ENCODE peak calls at places on chromosomes 5 and 9, in ten cellular contexts. One of them, this sample, is unnamed.
A peak's percentile ranks its signal among the peaks of the same experiment; 100 is the strongest.

GRCh38 chr9:21017092-21017491 is 14.3 kb downstream of the HACD4 start:
- DNase-seq in tibial artery: no peak
- DNase-seq in SW480: no peak
- DNase-seq in upper lobe of left lung: no peak
- DNase-seq in fibroblast of pulmonary artery: peak; percentile 63
- DNase-seq in GM23338: no peak
- DNase-seq in EH: peak; percentile 61
- DNase-seq in spleen: no peak
- DNase-seq in AG10803: peak; percentile 25
- DNase-seq in retinal pigment epithelial cell: peak; percentile 86
- DNase-seq in this sample: no peak

GRCh38 chr9:105656131-105656921 is 5.9 kb upstream of the TAL2 start:
- DNase-seq in tibial artery: no peak
- DNase-seq in SW480: peak; percentile 35
- DNase-seq in upper lobe of left lung: peak; percentile 88
- DNase-seq in fibroblast of pulmonary artery: no peak
- DNase-seq in GM23338: peak; percentile 75
- DNase-seq in EH: peak; percentile 10
- DNase-seq in spleen: peak; percentile 81
- DNase-seq in AG10803: no peak
- DNase-seq in retinal pigment epithelial cell: no peak
- DNase-seq in this sample: no peak

GRCh38 chr5:115713408-115713807 is 87.6 kb upstream of the TMED7 start:
- DNase-seq in tibial artery: no peak
- DNase-seq in SW480: no peak
- DNase-seq in upper lobe of left lung: no peak
- DNase-seq in fibroblast of pulmonary artery: no peak
- DNase-seq in GM23338: no peak
- DNase-seq in EH: no peak
- DNase-seq in spleen: no peak
- DNase-seq in AG10803: no peak
- DNase-seq in retinal pigment epithelial cell: no peak
- DNase-seq in this sample: no peak

GRCh38 chr5:41201082-41201772 is 12.1 kb downstream of the C6 start:
- DNase-seq in tibial artery: no peak
- DNase-seq in SW480: no peak
- DNase-seq in upper lobe of left lung: no peak
- DNase-seq in fibroblast of pulmonary artery: peak; percentile 16
- DNase-seq in GM23338: no peak
- DNase-seq in EH: no peak
- DNase-seq in spleen: no peak
- DNase-seq in AG10803: no peak
- DNase-seq in retinal pigment epithelial cell: no peak
- DNase-seq in this sample: no peak

GRCh38 chr9:114770991-114771390 is 34.8 kb downstream of the TNFSF15 start:
- DNase-seq in tibial artery: no peak
- DNase-seq in SW480: no peak
- DNase-seq in upper lobe of left lung: no peak
- DNase-seq in fibroblast of pulmonary artery: no peak
- DNase-seq in GM23338: no peak
- DNase-seq in EH: no peak
- DNase-seq in spleen: no peak
- DNase-seq in AG10803: no peak
- DNase-seq in retinal pigment epithelial cell: no peak
- DNase-seq in this sample: no peak

GRCh38 chr9:136588663-136589464 is 43.0 kb upstream of the NOTCH1 start:
- DNase-seq in tibial artery: no peak
- DNase-seq in SW480: no peak
- DNase-seq in upper lobe of left lung: peak; percentile 48
- DNase-seq in fibroblast of pulmonary artery: no peak
- DNase-seq in GM23338: no peak
- DNase-seq in EH: no peak
- DNase-seq in spleen: no peak
- DNase-seq in AG10803: no peak
- DNase-seq in retinal pigment epithelial cell: no peak
- DNase-seq in this sample: no peak

GRCh38 chr9:112348257-112348992 is 15.0 kb upstream of the PTBP3 start:
- DNase-seq in tibial artery: peak; percentile 81
- DNase-seq in SW480: no peak
- DNase-seq in upper lobe of left lung: peak; percentile 31
- DNase-seq in fibroblast of pulmonary artery: peak; percentile 82
- DNase-seq in GM23338: peak; percentile 64
- DNase-seq in EH: peak; percentile 62
- DNase-seq in spleen: peak; percentile 88
- DNase-seq in AG10803: peak; percentile 73
- DNase-seq in retinal pigment epithelial cell: no peak
- DNase-seq in this sample: peak; percentile 80

GRCh38 chr5:171757853-171758535 is 27.6 kb upstream of the SMIM23 start:
- DNase-seq in tibial artery: no peak
- DNase-seq in SW480: peak; percentile 77
- DNase-seq in upper lobe of left lung: no peak
- DNase-seq in fibroblast of pulmonary artery: peak; percentile 67
- DNase-seq in GM23338: no peak
- DNase-seq in EH: peak; percentile 91
- DNase-seq in spleen: no peak
- DNase-seq in AG10803: peak; percentile 72
- DNase-seq in retinal pigment epithelial cell: peak; percentile 32
- DNase-seq in this sample: no peak

GRCh38 chr5:98755406-98755805 is 18.1 kb upstream of the RGMB start:
- DNase-seq in tibial artery: no peak
- DNase-seq in SW480: no peak
- DNase-seq in upper lobe of left lung: no peak
- DNase-seq in fibroblast of pulmonary artery: no peak
- DNase-seq in GM23338: no peak
- DNase-seq in EH: peak; percentile 78
- DNase-seq in spleen: no peak
- DNase-seq in AG10803: peak; percentile 84
- DNase-seq in retinal pigment epithelial cell: no peak
- DNase-seq in this sample: no peak

GRCh38 chr5:37005946-37006540 is 129.5 kb downstream of the NIPBL start:
- DNase-seq in tibial artery: no peak
- DNase-seq in SW480: peak; percentile 36
- DNase-seq in upper lobe of left lung: no peak
- DNase-seq in fibroblast of pulmonary artery: peak; percentile 61
- DNase-seq in GM23338: peak; percentile 29
- DNase-seq in EH: peak; percentile 44
- DNase-seq in spleen: no peak
- DNase-seq in AG10803: peak; percentile 39
- DNase-seq in retinal pigment epithelial cell: no peak
- DNase-seq in this sample: no peak

GRCh38 chr9:24846248-24846912 is 300.7 kb upstream of the IZUMO3 start:
- DNase-seq in tibial artery: no peak
- DNase-seq in SW480: no peak
- DNase-seq in upper lobe of left lung: no peak
- DNase-seq in fibroblast of pulmonary artery: no peak
- DNase-seq in GM23338: no peak
- DNase-seq in EH: no peak
- DNase-seq in spleen: no peak
- DNase-seq in AG10803: no peak
- DNase-seq in retinal pigment epithelial cell: no peak
- DNase-seq in this sample: no peak

GRCh38 chr9:28887188-28887884 is 1314.1 kb upstream of the C9orf72 start:
- DNase-seq in tibial artery: no peak
- DNase-seq in SW480: no peak
- DNase-seq in upper lobe of left lung: no peak
- DNase-seq in fibroblast of pulmonary artery: no peak
- DNase-seq in GM23338: no peak
- DNase-seq in EH: no peak
- DNase-seq in spleen: no peak
- DNase-seq in AG10803: no peak
- DNase-seq in retinal pigment epithelial cell: no peak
- DNase-seq in this sample: no peak

GRCh38 chr5:152116926-152117325 is 192.3 kb upstream of the GLRA1 start:
- DNase-seq in tibial artery: no peak
- DNase-seq in SW480: no peak
- DNase-seq in upper lobe of left lung: no peak
- DNase-seq in fibroblast of pulmonary artery: no peak
- DNase-seq in GM23338: no peak
- DNase-seq in EH: no peak
- DNase-seq in spleen: no peak
- DNase-seq in AG10803: no peak
- DNase-seq in retinal pigment epithelial cell: no peak
- DNase-seq in this sample: no peak

GRCh38 chr9:81621785-81622243 is 67.5 kb downstream of the TLE1 start:
- DNase-seq in tibial artery: no peak
- DNase-seq in SW480: no peak
- DNase-seq in upper lobe of left lung: no peak
- DNase-seq in fibroblast of pulmonary artery: no peak
- DNase-seq in GM23338: peak; percentile 28
- DNase-seq in EH: no peak
- DNase-seq in spleen: no peak
- DNase-seq in AG10803: no peak
- DNase-seq in retinal pigment epithelial cell: no peak
- DNase-seq in this sample: no peak

GRCh38 chr5:76180817-76181805 is 97.9 kb downstream of the SV2C start:
- DNase-seq in tibial artery: no peak
- DNase-seq in SW480: peak; percentile 58
- DNase-seq in upper lobe of left lung: no peak
- DNase-seq in fibroblast of pulmonary artery: no peak
- DNase-seq in GM23338: no peak
- DNase-seq in EH: peak; percentile 4
- DNase-seq in spleen: no peak
- DNase-seq in AG10803: no peak
- DNase-seq in retinal pigment epithelial cell: no peak
- DNase-seq in this sample: no peak

GRCh38 chr5:119358901-119359603 is 3.2 kb downstream of the TNFAIP8 start:
- DNase-seq in tibial artery: no peak
- DNase-seq in SW480: no peak
- DNase-seq in upper lobe of left lung: no peak
- DNase-seq in fibroblast of pulmonary artery: no peak
- DNase-seq in GM23338: peak; percentile 38
- DNase-seq in EH: no peak
- DNase-seq in spleen: no peak
- DNase-seq in AG10803: no peak
- DNase-seq in retinal pigment epithelial cell: no peak
- DNase-seq in this sample: no peak

GRCh38 chr9:136220017-136220729 is 15.2 kb upstream of the LHX3 start:
- DNase-seq in tibial artery: no peak
- DNase-seq in SW480: peak; percentile 42
- DNase-seq in upper lobe of left lung: peak; percentile 31
- DNase-seq in fibroblast of pulmonary artery: peak; percentile 23
- DNase-seq in GM23338: no peak
- DNase-seq in EH: peak; percentile 60
- DNase-seq in spleen: no peak
- DNase-seq in AG10803: no peak
- DNase-seq in retinal pigment epithelial cell: no peak
- DNase-seq in this sample: no peak

GRCh38 chr9:136453326-136453725 is 13.7 kb upstream of the INPP5E start:
- DNase-seq in tibial artery: no peak
- DNase-seq in SW480: no peak
- DNase-seq in upper lobe of left lung: no peak
- DNase-seq in fibroblast of pulmonary artery: no peak
- DNase-seq in GM23338: no peak
- DNase-seq in EH: no peak
- DNase-seq in spleen: no peak
- DNase-seq in AG10803: no peak
- DNase-seq in retinal pigment epithelial cell: no peak
- DNase-seq in this sample: no peak

GRCh38 chr9:106874657-106875056 is 11.7 kb downstream of the ZNF462 start:
- DNase-seq in tibial artery: no peak
- DNase-seq in SW480: no peak
- DNase-seq in upper lobe of left lung: no peak
- DNase-seq in fibroblast of pulmonary artery: no peak
- DNase-seq in GM23338: no peak
- DNase-seq in EH: no peak
- DNase-seq in spleen: no peak
- DNase-seq in AG10803: peak; percentile 53
- DNase-seq in retinal pigment epithelial cell: no peak
- DNase-seq in this sample: no peak

GRCh38 chr9:5886114-5886939 is 4.4 kb upstream of the MLANA start:
- DNase-seq in tibial artery: peak; percentile 76
- DNase-seq in SW480: peak; percentile 65
- DNase-seq in upper lobe of left lung: no peak
- DNase-seq in fibroblast of pulmonary artery: peak; percentile 78
- DNase-seq in GM23338: peak; percentile 92
- DNase-seq in EH: peak; percentile 67
- DNase-seq in spleen: peak; percentile 90
- DNase-seq in AG10803: peak; percentile 53
- DNase-seq in retinal pigment epithelial cell: no peak
- DNase-seq in this sample: no peak

GRCh38 chr5:141597814-141598213 is 21.0 kb downstream of the DIAPH1 start:
- DNase-seq in tibial artery: no peak
- DNase-seq in SW480: no peak
- DNase-seq in upper lobe of left lung: no peak
- DNase-seq in fibroblast of pulmonary artery: no peak
- DNase-seq in GM23338: no peak
- DNase-seq in EH: no peak
- DNase-seq in spleen: no peak
- DNase-seq in AG10803: no peak
- DNase-seq in retinal pigment epithelial cell: no peak
- DNase-seq in this sample: no peak

GRCh38 chr5:177496111-177497010 is 1.0 kb downstream of the PDLIM7 start:
- DNase-seq in tibial artery: peak; percentile 96
- DNase-seq in SW480: peak; percentile 90
- DNase-seq in upper lobe of left lung: peak; percentile 89
- DNase-seq in fibroblast of pulmonary artery: peak; percentile 92
- DNase-seq in GM23338: peak; percentile 95
- DNase-seq in EH: peak; percentile 97
- DNase-seq in spleen: peak; percentile 82
- DNase-seq in AG10803: peak; percentile 89
- DNase-seq in retinal pigment epithelial cell: peak; percentile 68
- DNase-seq in this sample: peak; percentile 93

GRCh38 chr5:93158841-93159240 is 422.2 kb downstream of the NR2F1-AS1 start:
- DNase-seq in tibial artery: peak; percentile 47
- DNase-seq in SW480: no peak
- DNase-seq in upper lobe of left lung: peak; percentile 18
- DNase-seq in fibroblast of pulmonary artery: no peak
- DNase-seq in GM23338: no peak
- DNase-seq in EH: peak; percentile 38
- DNase-seq in spleen: no peak
- DNase-seq in AG10803: peak; percentile 78
- DNase-seq in retinal pigment epithelial cell: no peak
- DNase-seq in this sample: no peak

GRCh38 chr5:178632305-178632704 is 5.5 kb upstream of the CLK4 start:
- DNase-seq in tibial artery: no peak
- DNase-seq in SW480: no peak
- DNase-seq in upper lobe of left lung: no peak
- DNase-seq in fibroblast of pulmonary artery: no peak
- DNase-seq in GM23338: no peak
- DNase-seq in EH: no peak
- DNase-seq in spleen: no peak
- DNase-seq in AG10803: no peak
- DNase-seq in retinal pigment epithelial cell: no peak
- DNase-seq in this sample: no peak

GRCh38 chr9:69385474-69386091 is 60.6 kb downstream of the ENTREP1 start:
- DNase-seq in tibial artery: no peak
- DNase-seq in SW480: no peak
- DNase-seq in upper lobe of left lung: no peak
- DNase-seq in fibroblast of pulmonary artery: no peak
- DNase-seq in GM23338: peak; percentile 93
- DNase-seq in EH: no peak
- DNase-seq in spleen: no peak
- DNase-seq in AG10803: no peak
- DNase-seq in retinal pigment epithelial cell: no peak
- DNase-seq in this sample: no peak

GRCh38 chr5:84614907-84615306 is 230.2 kb upstream of the EDIL3 start:
- DNase-seq in tibial artery: no peak
- DNase-seq in SW480: no peak
- DNase-seq in upper lobe of left lung: no peak
- DNase-seq in fibroblast of pulmonary artery: no peak
- DNase-seq in GM23338: no peak
- DNase-seq in EH: no peak
- DNase-seq in spleen: no peak
- DNase-seq in AG10803: no peak
- DNase-seq in retinal pigment epithelial cell: no peak
- DNase-seq in this sample: no peak